ENCODE peak calls at places on chromosomes 5 and 9, in five cellular contexts. D is A549; N is RWPE1; L is body of pancreas; R is CD4-positive, alpha-beta T cell. O is an unnamed sample.

GRCh38 chr5:149063901-149064478 is 1.1 kb upstream of the SH3TC2 start:
- DNase-seq in D (no peak), N (peak), L (no peak), R (no peak), O (no peak)

GRCh38 chr5:145949474-145949873 is 13.1 kb downstream of the SH3RF2 start:
- DNase-seq in D (no peak), N (no peak), L (no peak), R (no peak), O (no peak)

GRCh38 chr5:1445313-1445894 is at the start of gene SLC6A3:
- DNase-seq in D (no peak), N (no peak), L (no peak), R (peak), O (peak)

GRCh38 chr5:180072556-180072955 is 997 bp upstream of the RNF130 start:
- DNase-seq in D (peak), N (no peak), L (peak), R (peak), O (no peak)

GRCh38 chr5:119439140-119439625 is 13.1 kb upstream of the HSD17B4 start:
- DNase-seq in D (peak), N (no peak), L (peak), R (no peak), O (no peak)

GRCh38 chr5:142070734-142071133 is 37.8 kb upstream of the NDFIP1 start:
- DNase-seq in D (no peak), N (no peak), L (no peak), R (no peak), O (no peak)

GRCh38 chr9:34991833-34992375 is 2.4 kb downstream of the DNAJB5 start:
- DNase-seq in D (peak), N (peak), L (no peak), R (peak), O (no peak)

GRCh38 chr5:34639852-34640626 is 16.1 kb upstream of the RAI14 start:
- DNase-seq in D (no peak), N (no peak), L (no peak), R (no peak), O (no peak)

GRCh38 chr9:95505676-95506437 is 10.9 kb downstream of the PTCH1 start:
- DNase-seq in D (peak), N (peak), L (peak), R (peak), O (peak)

GRCh38 chr9:127756233-127756632 is 21.1 kb upstream of the TOR2A start:
- DNase-seq in D (no peak), N (no peak), L (no peak), R (no peak), O (no peak)

GRCh38 chr5:170137694-170138214 is 32.1 kb downstream of the FOXI1 start:
- DNase-seq in D (no peak), N (no peak), L (no peak), R (no peak), O (no peak)

GRCh38 chr5:132203916-132204315 is 23.7 kb downstream of the P4HA2 start:
- DNase-seq in D (no peak), N (no peak), L (no peak), R (no peak), O (no peak)

GRCh38 chr5:124025306-124025705 is 513.3 kb downstream of the CSNK1G3 start:
- DNase-seq in D (no peak), N (no peak), L (no peak), R (no peak), O (no peak)

GRCh38 chr9:114852050-114852594 is 46.3 kb upstream of the TNFSF15 start:
- DNase-seq in D (no peak), N (no peak), L (no peak), R (no peak), O (no peak)

GRCh38 chr9:38043931-38044623 is 24.9 kb downstream of the SHB start:
- DNase-seq in D (no peak), N (no peak), L (peak), R (no peak), O (no peak)

GRCh38 chr9:136324501-136325300 is 2.6 kb upstream of the GPSM1 start:
- DNase-seq in D (no peak), N (no peak), L (peak), R (no peak), O (no peak)
- TF ChIP-seq CTCF in D (no peak), N (no peak), L (no peak), R (no peak), O (peak)

GRCh38 chr9:111719541-111719940 is 58.1 kb downstream of the GNG10 start:
- DNase-seq in D (no peak), N (no peak), L (no peak), R (no peak), O (no peak)

GRCh38 chr9:111715471-111715870 is 54.1 kb downstream of the GNG10 start:
- DNase-seq in D (no peak), N (no peak), L (no peak), R (no peak), O (no peak)

GRCh38 chr9:111720170-111720569 is 58.8 kb downstream of the GNG10 start:
- DNase-seq in D (no peak), N (no peak), L (no peak), R (no peak), O (no peak)
- TF ChIP-seq CTCF in D (no peak), N (peak), L (no peak), R (peak), O (no peak)

GRCh38 chr5:27241564-27242257 is 203.3 kb upstream of the CDH9 start:
- DNase-seq in D (peak), N (peak), L (no peak), R (no peak), O (no peak)
- TF ChIP-seq CTCF in D (no peak), N (peak), L (no peak), R (no peak), O (no peak)

GRCh38 chr9:89171231-89171630 is 7.4 kb downstream of the SHC3 start:
- DNase-seq in D (no peak), N (no peak), L (no peak), R (no peak), O (no peak)

GRCh38 chr9:89168901-89169813 is 9.5 kb downstream of the SHC3 start:
- DNase-seq in D (no peak), N (peak), L (no peak), R (no peak), O (no peak)

GRCh38 chr9:89173072-89173471 is 5.5 kb downstream of the SHC3 start:
- DNase-seq in D (no peak), N (no peak), L (no peak), R (no peak), O (no peak)

GRCh38 chr9:89172398-89172797 is 6.2 kb downstream of the SHC3 start:
- DNase-seq in D (no peak), N (no peak), L (no peak), R (no peak), O (no peak)

GRCh38 chr9:89171693-89172092 is 6.9 kb downstream of the SHC3 start:
- DNase-seq in D (no peak), N (no peak), L (no peak), R (no peak), O (no peak)
- TF ChIP-seq CTCF in D (no peak), N (no peak), L (peak), R (no peak), O (no peak)

DNA sequence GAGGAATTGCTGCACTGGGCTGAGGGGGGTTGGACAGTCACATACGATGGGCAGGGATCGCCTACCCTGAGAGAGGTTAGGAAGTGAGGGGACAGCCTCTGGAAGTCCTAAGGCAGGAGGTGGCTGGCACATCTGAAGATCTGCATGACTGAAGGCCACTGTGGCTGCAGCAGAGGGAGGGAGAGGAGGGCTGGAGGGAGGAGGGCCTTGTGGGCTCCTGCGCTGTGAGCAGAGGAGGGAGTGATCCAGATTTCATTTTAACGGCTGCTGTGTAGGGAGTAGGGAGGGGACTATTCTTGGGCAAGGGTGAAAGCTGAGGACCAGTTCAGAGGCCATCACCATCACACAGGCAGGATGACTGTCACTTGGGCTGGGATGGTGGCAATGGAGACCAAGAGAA is 7.1 kb downstream of the EIF4E1B start:
- DNase-seq in D (no peak), N (no peak), L (no peak), R (no peak), O (no peak)
- TF ChIP-seq CTCF in D (no peak), N (no peak), L (no peak), R (no peak), O (no peak)

GRCh38 chr5:151286246-151286645 is 17.3 kb downstream of the SLC36A3 start:
- DNase-seq in D (no peak), N (no peak), L (no peak), R (no peak), O (no peak)

GRCh38 chr5:151285683-151286082 is 17.9 kb downstream of the SLC36A3 start:
- DNase-seq in D (no peak), N (no peak), L (no peak), R (no peak), O (no peak)

GRCh38 chr5:151283120-151283825 is 20.3 kb downstream of the SLC36A3 start:
- DNase-seq in D (no peak), N (no peak), L (no peak), R (no peak), O (no peak)

GRCh38 chr5:151281001-151281639 is 22.4 kb downstream of the SLC36A3 start:
- DNase-seq in D (no peak), N (no peak), L (no peak), R (no peak), O (no peak)

DNA sequence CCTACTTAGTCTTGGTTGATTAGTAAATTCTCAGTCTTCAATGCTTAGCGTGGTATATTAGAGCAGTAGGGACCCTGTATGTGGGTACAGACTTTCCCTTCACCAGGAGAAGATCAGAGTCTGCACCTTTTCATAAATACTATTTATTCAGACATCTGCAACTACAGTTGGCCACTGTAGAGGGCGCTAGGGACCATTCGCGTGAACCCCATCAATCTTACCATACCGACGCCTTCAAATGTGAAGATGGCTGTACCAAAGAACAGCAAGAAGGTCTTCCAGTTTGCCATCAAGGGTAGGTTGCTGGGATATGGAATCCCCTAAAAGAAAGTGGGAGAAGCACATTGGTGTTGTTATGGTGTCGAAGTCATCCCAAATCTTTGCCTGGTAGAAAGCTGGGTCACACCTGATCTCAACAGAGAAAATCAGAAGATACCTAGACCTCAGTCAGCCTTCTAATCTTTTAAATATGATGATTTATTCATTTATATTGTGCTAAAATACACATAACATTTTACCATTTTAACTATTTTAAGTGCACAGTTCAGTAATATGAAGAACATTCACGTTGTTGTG is 19.1 kb downstream of the SLC36A3 start:
- DNase-seq in D (peak), N (no peak), L (no peak), R (no peak), O (no peak)
- TF ChIP-seq CTCF in D (no peak), N (no peak), L (no peak), R (no peak), O (peak)

DNA sequence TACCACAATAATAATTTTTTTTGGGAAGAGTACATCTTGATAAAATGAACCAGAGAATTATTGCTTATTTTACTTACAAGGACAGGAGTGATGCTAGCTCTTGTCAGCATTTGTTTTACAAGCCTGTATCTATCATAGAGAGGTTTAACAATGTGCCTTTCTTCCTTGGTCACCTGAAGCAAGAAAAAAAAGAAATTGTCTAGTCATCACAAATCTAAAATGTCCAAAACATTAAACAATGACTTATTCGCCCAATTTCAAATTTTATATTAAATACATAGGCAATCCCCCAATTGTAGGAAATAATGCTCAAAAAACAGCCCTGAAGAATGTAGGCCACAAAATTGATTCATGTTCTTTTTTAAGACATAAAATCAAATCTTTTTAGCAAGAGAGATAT is 56.6 kb downstream of the PKD2L2 start:
- DNase-seq in D (no peak), N (no peak), L (no peak), R (no peak), O (no peak)
- TF ChIP-seq CTCF in D (no peak), N (no peak), L (no peak), R (no peak), O (no peak)

DNA sequence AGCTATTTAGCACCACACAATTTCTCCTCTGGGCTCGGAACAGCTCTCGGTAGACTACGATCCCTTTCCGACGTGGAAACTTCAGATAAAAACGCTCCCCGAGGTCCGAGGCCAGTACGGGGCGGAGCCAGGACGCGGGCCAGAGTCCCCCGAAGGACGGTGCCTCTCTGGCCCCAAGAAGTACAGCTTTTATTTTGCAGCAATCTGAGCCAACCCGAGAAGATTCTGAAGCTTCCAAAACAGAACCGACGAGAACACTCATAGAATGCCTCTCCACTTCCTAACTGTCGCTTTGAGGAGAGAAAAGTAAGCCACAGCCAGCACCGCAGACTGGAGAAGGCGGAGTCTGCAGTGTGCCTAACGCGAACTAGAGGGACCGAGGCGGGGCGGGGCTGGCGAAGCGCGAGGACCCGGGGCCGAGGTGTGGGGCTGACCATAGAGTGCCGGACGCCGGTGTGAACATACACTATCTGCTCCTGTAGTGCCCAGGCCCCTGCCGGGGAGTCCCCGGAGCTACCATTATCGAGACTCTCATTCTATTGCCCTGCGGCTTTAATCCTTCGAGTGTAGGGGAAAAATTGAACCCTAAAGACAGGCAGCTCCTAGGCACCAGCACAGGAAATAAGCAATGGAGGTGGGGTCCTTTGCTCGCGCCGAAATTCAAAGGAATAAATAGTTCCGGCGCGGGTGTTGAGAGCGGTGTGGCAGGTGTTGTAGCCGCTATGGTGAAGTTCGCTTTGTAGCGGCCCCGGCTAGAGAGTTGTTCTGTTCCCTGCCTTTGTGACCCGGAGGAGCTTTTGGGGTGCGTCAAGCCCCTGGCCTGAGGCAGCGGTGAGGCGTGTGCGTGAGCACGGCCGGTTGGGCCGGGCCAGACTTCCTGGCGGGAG is at the start of gene SMC2:
- DNase-seq in D (peak), N (peak), L (peak), R (peak), O (peak)
- TF ChIP-seq CTCF in D (no peak), N (no peak), L (no peak), R (no peak), O (no peak)